ENCODE peak calls at places on chromosomes 7 and 10, in four cellular contexts. Y is heart right ventricle, D is cardiac muscle cell, O is DND-41. A is an unnamed sample.

GRCh38 chr10:74306227-74306982 is 155.4 kb downstream of the ADK start:
- DNase-seq in O (no peak), D (no peak), Y (no peak), A (no peak)

GRCh38 chr10:11178606-11179221 is 161.0 kb downstream of the CELF2 start:
- DNase-seq in Y (peak), O (peak), D (peak), A (no peak)

GRCh38 chr10:87991946-87992345 is 128.5 kb downstream of the PTEN start:
- DNase-seq in O (no peak), D (no peak), Y (no peak), A (no peak)

GRCh38 chr10:69633673-69634635 is 3.9 kb downstream of the FAM241B start:
- DNase-seq in O (no peak), D (no peak), Y (no peak), A (no peak)

GRCh38 chr10:36094091-36094490 is 452.0 kb upstream of the FZD8 start:
- DNase-seq in D (no peak), O (no peak), Y (no peak), A (no peak)

GRCh38 chr10:43671659-43672555 is 23.2 kb upstream of the ZNF32 start:
- DNase-seq in D (peak), O (peak), Y (no peak), A (peak)

GRCh38 chr7:127907110-127907509 is 124.1 kb downstream of the LRRC4 start:
- DNase-seq in Y (no peak), D (no peak), O (no peak), A (no peak)

GRCh38 chr10:9625266-9625776 is 1392.4 kb upstream of the CELF2 start:
- DNase-seq in D (no peak), O (no peak), Y (no peak), A (no peak)

GRCh38 chr7:120996333-120996982 is 7.9 kb downstream of the CPED1 start:
- DNase-seq in Y (no peak), O (peak), D (no peak), A (peak)

GRCh38 chr7:119996634-119997033 is 276.3 kb upstream of the KCND2 start:
- DNase-seq in O (no peak), D (no peak), Y (no peak), A (no peak)

GRCh38 chr10:57964371-57964770 is 303.3 kb downstream of the IPMK start:
- DNase-seq in D (no peak), O (no peak), Y (peak), A (no peak)

GRCh38 chr7:18572885-18573284 is 77.3 kb downstream of the HDAC9 start:
- DNase-seq in O (no peak), D (no peak), Y (no peak), A (no peak)

GRCh38 chr7:105648561-105649401 is 67.5 kb upstream of the EFCAB10 start:
- DNase-seq in D (no peak), O (no peak), Y (no peak), A (peak)

GRCh38 chr10:23341004-23341403 is 3.6 kb downstream of the C10orf67 start:
- DNase-seq in O (peak), D (no peak), Y (no peak), A (no peak)

GRCh38 chr7:138122162-138122561 is 45.9 kb downstream of the AKR1D1 start:
- DNase-seq in O (no peak), D (no peak), Y (no peak), A (no peak)

GRCh38 chr7:84105582-84105981 is 89.0 kb downstream of the SEMA3A start:
- DNase-seq in Y (no peak), D (no peak), O (no peak), A (no peak)

GRCh38 chr7:155051355-155051754 is 18.8 kb upstream of the HTR5A start:
- DNase-seq in Y (no peak), O (no peak), D (no peak), A (no peak)

GRCh38 chr10:96820730-96821129 is 11.4 kb upstream of the LCOR start:
- DNase-seq in D (no peak), Y (no peak), O (no peak), A (no peak)

GRCh38 chr10:131126321-131127121 is 185.0 kb downstream of the TCERG1L start:
- DNase-seq in O (peak), D (no peak), Y (no peak), A (no peak)

GRCh38 chr10:44394696-44395383 is 9.9 kb upstream of the CXCL12 start:
- DNase-seq in O (no peak), D (no peak), Y (no peak), A (no peak)

GRCh38 chr10:20897146-20897834 is at the start of gene NEBL:
- DNase-seq in Y (peak), O (no peak), D (peak), A (no peak)

GRCh38 chr10:119375574-119376265 is 166.8 kb downstream of the RGS10 start:
- DNase-seq in Y (no peak), D (no peak), O (no peak), A (no peak)

GRCh38 chr10:3803884-3804741 is 19.1 kb upstream of the KLF6 start:
- DNase-seq in D (no peak), O (peak), Y (no peak), A (no peak)

GRCh38 chr7:69597278-69598076 is 798 bp upstream of the AUTS2 start:
- DNase-seq in O (peak), D (peak), Y (peak), A (no peak)

GRCh38 chr7:69599211-69599878 is 1.1 kb downstream of the AUTS2 start:
- DNase-seq in D (peak), O (peak), Y (peak), A (no peak)

GRCh38 chr7:69596723-69597277 is 1.5 kb upstream of the AUTS2 start:
- DNase-seq in O (no peak), Y (no peak), D (no peak), A (no peak)

GRCh38 chr7:69598487-69599148 is 343 bp downstream of the AUTS2 start:
- DNase-seq in Y (peak), D (no peak), O (peak), A (no peak)

GRCh38 chr7:69598081-69598486 is at the start of gene AUTS2:
- DNase-seq in O (peak), D (peak), Y (peak), A (peak)
- H3K4me3 ChIP-seq in O (peak), D (peak), Y (peak), A (peak)

DNA sequence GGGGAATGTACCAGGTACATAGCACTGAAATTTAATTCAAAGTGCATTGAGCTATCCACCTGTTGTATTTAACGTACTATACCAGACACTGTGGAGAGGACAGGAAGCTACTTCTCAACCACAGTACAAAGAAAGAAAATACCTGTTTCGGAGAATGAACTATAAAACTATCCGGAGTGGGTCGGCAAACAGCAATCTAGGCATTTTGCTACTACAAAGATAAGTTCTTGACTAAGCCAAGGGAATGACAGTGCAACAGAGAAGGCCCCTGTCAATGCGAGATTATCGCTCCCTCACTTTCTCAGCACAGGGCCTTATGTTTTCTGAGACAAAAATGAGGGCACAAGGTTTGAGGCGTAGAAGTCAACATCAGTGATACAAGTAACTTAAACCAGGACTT is 27.4 kb downstream of the SFMBT2 start:
- DNase-seq in D (no peak), O (no peak), Y (no peak), A (no peak)
- TF ChIP-seq CTCF in D (no peak), O (no peak), Y (no peak), A (no peak)

GRCh38 chr7:151114151-151115090 is 28.1 kb downstream of the AGAP3 start:
- DNase-seq in D (peak), Y (no peak), O (no peak), A (no peak)
- H3K4me3 ChIP-seq in D (peak), Y (no peak), O (peak), A (peak)

GRCh38 chr7:151901313-151901669 is 24.4 kb upstream of the PRKAG2 start:
- DNase-seq in Y (no peak), D (no peak), O (no peak), A (no peak)
- TF ChIP-seq CTCF in Y (no peak), D (no peak), O (no peak), A (no peak)

GRCh38 chr7:130932088-130932487 is 198.1 kb upstream of the KLF14 start:
- DNase-seq in O (no peak), D (no peak), Y (no peak), A (no peak)

GRCh38 chr7:130932667-130933432 is 198.8 kb upstream of the KLF14 start:
- DNase-seq in O (no peak), D (no peak), Y (no peak), A (no peak)

GRCh38 chr7:130936202-130936931 is 202.4 kb upstream of the KLF14 start:
- DNase-seq in O (no peak), D (no peak), Y (no peak), A (no peak)

GRCh38 chr7:130935564-130936157 is 201.7 kb upstream of the KLF14 start:
- DNase-seq in O (no peak), Y (no peak), D (no peak), A (no peak)

GRCh38 chr7:130933919-130934318 is 199.9 kb upstream of the KLF14 start:
- DNase-seq in O (no peak), D (no peak), Y (no peak), A (no peak)
- H3K4me3 ChIP-seq in O (no peak), D (no peak), Y (no peak), A (no peak)

GRCh38 chr10:31599626-31600504 is 280.8 kb downstream of the ZEB1 start:
- DNase-seq in D (no peak), Y (no peak), O (no peak), A (no peak)
- TF ChIP-seq CTCF in D (no peak), Y (no peak), O (no peak), A (no peak)

A was measured in LNCaP clone FGC.